ENCODE peak calls at places on chromosomes 16 and 17, in nine cellular contexts. Q is A549; S is cardiac muscle cell; Z is neural crest cell; K is GM10248; M is NCI-H1092 treated with DMSO at 0.1 percent for 48 hours; T is activated T-helper 1 cell treated with Interleukin-2 at 50 U/mL for 16 hours; R is CD4-positive, alpha-beta memory T cell; G is mesothelial cell of epicardium. C is an unnamed sample.

GRCh38 chr17:76540381-76541300 is 797 bp downstream of the PRCD start:
- DNase-seq in Q (peak; percentile 100), S (peak; percentile 97), Z (peak; percentile 86), K (peak; percentile 62), M (peak; percentile 91), T (no peak), R (no peak), G (peak; percentile 84), C (no peak)

GRCh38 chr17:80866050-80866793 is 125.4 kb upstream of the CHMP6 start:
- DNase-seq in Q (peak; percentile 84), S (peak; percentile 71), Z (peak; percentile 83), K (peak; percentile 70), M (peak; percentile 71), T (peak; percentile 39), R (peak; percentile 46), G (no peak), C (peak; percentile 56)

GRCh38 chr17:79464310-79465010 is 146.4 kb downstream of the RBFOX3 start:
- DNase-seq in Q (no peak), S (no peak), Z (no peak), K (no peak), M (no peak), T (no peak), R (no peak), G (no peak), C (no peak)

GRCh38 chr16:22220076-22220453 is 14.0 kb downstream of the EEF2K start:
- DNase-seq in Q (no peak), S (peak; percentile 67), Z (no peak), K (no peak), M (no peak), T (no peak), R (no peak), G (no peak), C (no peak)

GRCh38 chr17:48330386-48330785 is 99.6 kb downstream of the SKAP1 start:
- DNase-seq in Q (no peak), S (no peak), Z (no peak), K (no peak), M (no peak), T (no peak), R (no peak), G (no peak), C (no peak)

GRCh38 chr16:79573881-79574280 is 26.7 kb downstream of the MAF start:
- DNase-seq in Q (no peak), S (no peak), Z (no peak), K (no peak), M (no peak), T (no peak), R (no peak), G (no peak), C (no peak)

GRCh38 chr17:49515196-49515770 is 20.2 kb downstream of the NGFR start:
- DNase-seq in Q (peak; percentile 49), S (peak; percentile 100), Z (peak; percentile 51), K (peak; percentile 88), M (no peak), T (no peak), R (no peak), G (no peak), C (no peak)

GRCh38 chr16:10866196-10866976 is 10.6 kb upstream of the CIITA start:
- DNase-seq in Q (no peak), S (no peak), Z (no peak), K (no peak), M (no peak), T (no peak), R (no peak), G (no peak), C (no peak)

GRCh38 chr17:77160032-77160876 is 19.5 kb downstream of the SEC14L1 start:
- DNase-seq in Q (no peak), S (no peak), Z (no peak), K (no peak), M (peak; percentile 76), T (no peak), R (no peak), G (no peak), C (no peak)

GRCh38 chr17:9199474-9200196 is 178.3 kb downstream of the NTN1 start:
- DNase-seq in Q (no peak), S (peak; percentile 10), Z (no peak), K (no peak), M (no peak), T (no peak), R (no peak), G (no peak), C (no peak)

GRCh38 chr17:18315498-18316360 is 636 bp downstream of the SMCR8 start:
- DNase-seq in Q (no peak), S (no peak), Z (no peak), K (no peak), M (no peak), T (peak; percentile 11), R (peak; percentile 52), G (no peak), C (peak; percentile 12)

GRCh38 chr17:1908699-1909309 is 79.0 kb downstream of the RPA1 start:
- DNase-seq in Q (peak; percentile 85), S (peak; percentile 83), Z (peak; percentile 65), K (peak; percentile 69), M (peak; percentile 73), T (no peak), R (peak; percentile 12), G (no peak), C (peak; percentile 4)

GRCh38 chr17:12627177-12627629 is 38.5 kb upstream of the MYOCD start:
- DNase-seq in Q (peak; percentile 85), S (peak; percentile 60), Z (no peak), K (no peak), M (no peak), T (no peak), R (no peak), G (no peak), C (no peak)

GRCh38 chr17:28402844-28403243 is 3.2 kb downstream of the SLC46A1 start:
- DNase-seq in Q (no peak), S (no peak), Z (no peak), K (no peak), M (no peak), T (no peak), R (no peak), G (no peak), C (no peak)

GRCh38 chr16:35102780-35103403 is 1643.5 kb downstream of the TP53TG3F start:
- DNase-seq in Q (no peak), S (no peak), Z (no peak), K (no peak), M (no peak), T (no peak), R (no peak), G (no peak), C (no peak)

GRCh38 chr16:76535-77272 is 1.3 kb upstream of the MPG start:
- DNase-seq in Q (peak; percentile 48), S (peak; percentile 79), Z (no peak), K (no peak), M (no peak), T (no peak), R (no peak), G (no peak), C (no peak)

GRCh38 chr17:20721151-20721550 is 141.6 kb downstream of the CDRT15L2 start:
- DNase-seq in Q (no peak), S (peak; percentile 80), Z (no peak), K (no peak), M (no peak), T (no peak), R (no peak), G (no peak), C (no peak)

GRCh38 chr17:77391668-77392375 is 251.1 kb downstream of the SEC14L1 start:
- DNase-seq in Q (peak; percentile 54), S (peak; percentile 90), Z (no peak), K (no peak), M (no peak), T (peak; percentile 48), R (peak; percentile 39), G (no peak), C (peak; percentile 52)

GRCh38 chr17:11853321-11854151 is 143.7 kb downstream of the ZNF18 start:
- DNase-seq in Q (no peak), S (peak; percentile 2), Z (peak; percentile 18), K (no peak), M (no peak), T (no peak), R (no peak), G (no peak), C (no peak)

GRCh38 chr16:70649300-70649699 is 2.9 kb downstream of the IL34 start:
- DNase-seq in Q (no peak), S (no peak), Z (no peak), K (no peak), M (no peak), T (no peak), R (no peak), G (no peak), C (no peak)

GRCh38 chr16:13298676-13299075 is 397.3 kb downstream of the SHISA9 start:
- DNase-seq in Q (no peak), S (no peak), Z (no peak), K (no peak), M (no peak), T (no peak), R (no peak), G (no peak), C (no peak)

GRCh38 chr17:37702605-37703004 is 42.3 kb downstream of the HNF1B start:
- DNase-seq in Q (peak; percentile 77), S (peak; percentile 18), Z (no peak), K (no peak), M (no peak), T (no peak), R (no peak), G (no peak), C (no peak)

C was measured in CD4-positive, alpha-beta T cell.